ENCODE peak calls at places on chromosomes 4 and X, in ten cellular contexts. G is T-helper 2 cell; M is NCI-H446; V is NCI-H526; R is Jurkat, Clone E6-1; X is activated T-helper 2 cell treated with anti-CD3 and anti-CD28 coated beads, Interferon-gamma antibody, Interleukin-2, Interleukin-4, amounts not matched to agents 10 μg/mL and 5 μg/mL and 100 μg/mL, durations not matched to agents 14 hours and 24 hours and 36 hours; L is ureter; U is astrocyte; I is natural killer cell; F is HEK293T. C is an unnamed sample.

GRCh38 chrX:154334496-154334895 is 38.9 kb downstream of the TKTL1 start:
- DNase-seq in G (no peak), M (no peak), V (no peak), R (no peak), X (no peak), L (no peak), U (no peak), I (no peak), F (no peak), C (no peak)

GRCh38 chr4:135243960-135244561 is 1042.5 kb upstream of the PABPC4L start:
- DNase-seq in G (no peak), M (no peak), V (no peak), R (no peak), X (no peak), L (no peak), U (peak), I (no peak), F (no peak), C (no peak)

GRCh38 chr4:91064157-91064853 is 937.1 kb downstream of the CCSER1 start:
- DNase-seq in G (no peak), M (peak), V (peak), R (peak), X (no peak), L (no peak), U (peak), I (no peak), F (peak), C (no peak)

GRCh38 chr4:174658246-174658645 is 136.0 kb upstream of the HPGD start:
- DNase-seq in G (no peak), M (no peak), V (no peak), R (no peak), X (no peak), L (no peak), U (no peak), I (no peak), F (no peak), C (no peak)

GRCh38 chr4:58225460-58225859 is 1115.3 kb upstream of the IGFBP7 start:
- DNase-seq in G (no peak), M (no peak), V (no peak), R (no peak), X (no peak), L (no peak), U (no peak), I (no peak), F (no peak), C (no peak)

GRCh38 chr4:184745747-184746531 is 12.0 kb upstream of the CENPU start:
- DNase-seq in G (peak), M (peak), V (peak), R (peak), X (peak), L (peak), U (peak), I (peak), F (peak), C (peak)

GRCh38 chr4:105329081-105329480 is 144.8 kb downstream of the PPA2 start:
- DNase-seq in G (no peak), M (no peak), V (no peak), R (peak), X (no peak), L (no peak), U (no peak), I (no peak), F (no peak), C (no peak)

GRCh38 chrX:152926923-152927322 is 29.1 kb downstream of the ZNF185 start:
- DNase-seq in G (no peak), M (no peak), V (no peak), R (no peak), X (no peak), L (no peak), U (no peak), I (no peak), F (no peak), C (no peak)